ENCODE peak calls at places on chromosomes 3 and 15, in seven cellular contexts. H is body of pancreas, V is transverse colon, T is A549, B is IMR-90, R is heart left ventricle, Z is tibial nerve. G is an unnamed sample.

GRCh38 chr3:194872669-194872977 is 186.9 kb downstream of the FAM43A start:
- DNase-seq in H (no peak), V (no peak), T (peak; percentile 16), B (peak; percentile 83), R (no peak), Z (no peak), G (no peak)

GRCh38 chr15:52790941-52791751 is 1.0 kb upstream of the ONECUT1 start:
- DNase-seq in H (peak; percentile 61), V (no peak), T (no peak), B (peak; percentile 7), R (no peak), Z (no peak), G (no peak)

GRCh38 chr3:114147281-114147680 is 31.6 kb downstream of the DRD3 start:
- DNase-seq in H (no peak), V (no peak), T (peak; percentile 8), B (no peak), R (no peak), Z (no peak), G (no peak)

GRCh38 chr3:154195620-154196366 is 74.6 kb downstream of the ARHGEF26 start:
- DNase-seq in H (no peak), V (no peak), T (no peak), B (peak; percentile 6), R (no peak), Z (no peak), G (no peak)

GRCh38 chr3:46736006-46736872 is 18.6 kb upstream of the PRSS50 start:
- DNase-seq in H (no peak), V (no peak), T (no peak), B (no peak), R (no peak), Z (no peak), G (no peak)

GRCh38 chr3:123618768-123619484 is 34.1 kb upstream of the HACD2 start:
- DNase-seq in H (peak; percentile 71), V (peak; percentile 60), T (no peak), B (peak; percentile 82), R (peak; percentile 81), Z (peak; percentile 60), G (peak; percentile 72)

GRCh38 chr3:36511761-36512496 is 131.6 kb downstream of the STAC start:
- DNase-seq in H (no peak), V (no peak), T (no peak), B (no peak), R (no peak), Z (no peak), G (peak; percentile 18)

GRCh38 chr3:160027541-160028195 is 39.0 kb downstream of the IL12A start:
- DNase-seq in H (peak; percentile 25), V (no peak), T (peak; percentile 23), B (peak; percentile 88), R (no peak), Z (no peak), G (no peak)

GRCh38 chr15:72846027-72846426 is 62.5 kb upstream of the ADPGK start:
- DNase-seq in H (no peak), V (no peak), T (no peak), B (no peak), R (no peak), Z (no peak), G (no peak)

GRCh38 chr15:73809728-73810501 is 56.8 kb upstream of the INSYN1 start:
- DNase-seq in H (peak; percentile 46), V (no peak), T (peak; percentile 21), B (no peak), R (peak; percentile 56), Z (no peak), G (no peak)

GRCh38 chr3:57068437-57069089 is 8.1 kb downstream of the SPATA12 start:
- DNase-seq in H (peak; percentile 18), V (peak; percentile 28), T (peak; percentile 68), B (peak; percentile 61), R (peak; percentile 55), Z (peak; percentile 60), G (peak; percentile 77)

GRCh38 chr3:23094890-23095462 is 108.2 kb upstream of the UBE2E2 start:
- DNase-seq in H (no peak), V (no peak), T (peak; percentile 70), B (peak; percentile 7), R (no peak), Z (no peak), G (no peak)

GRCh38 chr3:98786364-98786930 is 23.3 kb downstream of the ST3GAL6 start:
- DNase-seq in H (no peak), V (no peak), T (no peak), B (no peak), R (no peak), Z (no peak), G (no peak)

DNA sequence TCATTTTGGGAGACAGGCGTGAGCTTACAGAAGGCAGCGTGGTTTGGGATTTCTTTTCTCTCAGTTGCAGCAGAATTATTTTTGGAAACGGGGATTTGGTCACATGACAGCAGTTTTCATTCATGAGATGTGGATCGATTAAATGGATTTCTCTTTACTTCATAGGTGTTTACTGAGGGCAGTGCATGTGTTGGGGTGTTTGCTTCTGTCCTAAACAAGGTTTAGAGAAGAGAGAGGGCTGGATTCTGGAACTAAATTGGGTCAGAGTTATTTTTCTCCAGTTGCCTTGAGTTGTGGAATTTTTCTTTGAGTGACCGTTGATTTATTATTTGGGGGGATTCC is 18.6 kb upstream of the TRAK1 start:
- DNase-seq in H (no peak), V (no peak), T (no peak), B (no peak), R (no peak), Z (no peak), G (no peak)
- H3K4me3 ChIP-seq in H (no peak overlapping the region), V (no peak overlapping the region), T (no peak overlapping the region), B (no peak overlapping the region), R (peak overlapping the region; percentile 20), Z (peak overlapping the region; percentile 26), G (peak overlapping the region; percentile 4)

GRCh38 chr15:93071469-93071891 is 17.5 kb downstream of the RGMA start:
- DNase-seq in H (no peak), V (no peak), T (no peak), B (no peak), R (no peak), Z (no peak), G (no peak)
- TF ChIP-seq POLR2A in H (peak; percentile 16), V (no peak), T (no peak), B (no peak), R (no peak), Z (no peak), G (no peak)

GRCh38 chr3:157310329-157311065 is 126.2 kb upstream of the PTX3 start:
- DNase-seq in H (no peak), V (no peak), T (peak; percentile 4), B (no peak), R (no peak), Z (no peak), G (no peak)
- H3K4me3 ChIP-seq in H (no peak overlapping the region), V (no peak overlapping the region), T (no peak overlapping the region), B (no peak overlapping the region), R (no peak overlapping the region), Z (no peak overlapping the region), G (no peak overlapping the region)

GRCh38 chr3:15726043-15726442 is 71.7 kb downstream of the ANKRD28 start:
- DNase-seq in H (no peak), V (no peak), T (no peak), B (peak; percentile 54), R (no peak), Z (no peak), G (no peak)
- TF ChIP-seq POLR2A in H (no peak), V (no peak), T (no peak), B (no peak), R (no peak), Z (no peak), G (no peak)

DNA sequence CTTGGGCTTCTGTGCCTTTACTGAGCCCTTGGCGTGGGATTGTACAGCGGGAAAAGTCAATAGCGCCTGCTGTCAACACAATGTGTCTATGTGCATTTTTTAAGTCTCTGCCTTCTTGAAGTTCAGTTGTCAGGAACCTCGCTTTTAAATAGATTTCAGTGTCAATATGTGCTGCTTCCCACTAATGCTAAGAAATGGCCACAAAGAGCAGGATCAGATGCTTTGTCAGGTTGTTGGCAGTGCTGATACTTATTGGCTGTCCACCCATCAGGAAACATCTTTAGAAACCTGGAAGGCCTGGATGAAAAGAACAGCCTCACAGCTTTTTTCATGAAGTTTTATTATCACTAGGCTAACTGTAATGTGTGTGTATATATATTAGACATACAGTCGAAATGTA is 424.5 kb downstream of the C3orf38 start:
- DNase-seq in H (no peak), V (no peak), T (no peak), B (no peak), R (no peak), Z (no peak), G (no peak)
- H3K4me3 ChIP-seq in H (no peak overlapping the region), V (no peak overlapping the region), T (no peak overlapping the region), B (no peak overlapping the region), R (no peak overlapping the region), Z (no peak overlapping the region), G (no peak overlapping the region)

G was measured in uterus.